ENCODE peak calls at places on chromosomes 1 and 21, in nine cellular contexts. D is HFF-Myc, G is heart left ventricle, M is colonic mucosa, X is A673, N is ovary, J is right cardiac atrium, P is GM23338, V is astrocyte of the spinal cord. H is an unnamed sample.

GRCh38 chr1:115642168-115643072 is 650 bp downstream of the VANGL1 start:
- DNase-seq in N (peak), X (peak), M (peak), D (no peak), V (peak), J (peak), P (peak), G (peak), H (no peak)

GRCh38 chr1:169604781-169605560 is 18.7 kb upstream of the F5 start:
- DNase-seq in J (peak), V (no peak), G (peak), P (no peak), X (no peak), D (no peak), N (no peak), M (no peak), H (no peak)

GRCh38 chr1:207251066-207251465 is 70.4 kb upstream of the CD55 start:
- DNase-seq in G (no peak), J (no peak), M (no peak), V (no peak), X (no peak), N (no peak), D (no peak), P (no peak), H (no peak)

GRCh38 chr1:8211620-8212442 is 106.1 kb upstream of the SLC45A1 start:
- DNase-seq in J (peak), X (peak), V (peak), D (peak), P (peak), M (no peak), G (no peak), N (no peak), H (no peak)

GRCh38 chr1:173043253-173043652 is 7.5 kb downstream of the TNFSF18 start:
- DNase-seq in J (no peak), X (peak), V (peak), D (no peak), P (no peak), M (no peak), N (no peak), G (no peak), H (no peak)

GRCh38 chr1:43274125-43274803 is 4.5 kb downstream of the TMEM125 start:
- DNase-seq in N (no peak), X (peak), G (no peak), M (no peak), J (peak), D (no peak), P (peak), V (peak), H (peak)

GRCh38 chr1:180912801-180913616 is at the start of gene KIAA1614:
- DNase-seq in J (peak), M (no peak), N (peak), P (peak), D (no peak), X (peak), V (peak), G (peak), H (no peak)

GRCh38 chr1:107820797-107821196 is 144.2 kb downstream of the VAV3 start:
- DNase-seq in X (no peak), M (no peak), J (no peak), P (no peak), V (peak), D (no peak), G (no peak), N (no peak), H (no peak)

GRCh38 chr1:203328714-203329122 is 22.2 kb downstream of the FMOD start:
- DNase-seq in X (peak), N (peak), D (no peak), J (peak), G (no peak), P (peak), V (peak), M (peak), H (peak)

GRCh38 chr1:20405051-20405754 is 80.8 kb downstream of the CAMK2N1 start:
- DNase-seq in J (no peak), V (no peak), N (no peak), G (no peak), M (no peak), D (no peak), P (no peak), X (no peak), H (no peak)

GRCh38 chr1:40391688-40392145 is 18.2 kb downstream of the SMAP2 start:
- DNase-seq in M (no peak), J (no peak), N (no peak), G (no peak), P (no peak), X (no peak), V (no peak), D (no peak), H (peak)

GRCh38 chr21:45769896-45770295 is 126.4 kb downstream of the PCBP3 start:
- DNase-seq in J (no peak), V (no peak), G (no peak), N (no peak), P (no peak), X (no peak), M (no peak), D (no peak), H (no peak)

GRCh38 chr1:3342960-3343359 is 111.5 kb upstream of the ARHGEF16 start:
- DNase-seq in M (no peak), D (no peak), X (no peak), V (no peak), G (no peak), J (no peak), P (no peak), N (no peak), H (no peak)

GRCh38 chr1:22024485-22025367 is 23.3 kb downstream of the CELA3A start:
- DNase-seq in D (peak), V (peak), J (peak), M (peak), X (peak), P (peak), N (peak), G (peak), H (peak)

GRCh38 chr1:43822040-43822439 is 111.6 kb upstream of the ARTN start:
- DNase-seq in N (no peak), J (no peak), V (peak), P (peak), M (no peak), G (no peak), D (peak), X (peak), H (no peak)

GRCh38 chr1:202599669-202600431 is 110.4 kb downstream of the SYT2 start:
- DNase-seq in P (peak), X (peak), J (peak), D (no peak), G (peak), N (peak), M (peak), V (peak), H (peak)

GRCh38 chr1:65165269-65166002 is 17.4 kb downstream of the AK4 start:
- DNase-seq in D (no peak), V (no peak), M (no peak), J (peak), P (peak), G (no peak), N (no peak), X (no peak), H (peak)

GRCh38 chr1:153742411-153743142 is 14.7 kb downstream of the INTS3 start:
- DNase-seq in D (no peak), V (peak), P (no peak), G (no peak), N (no peak), X (no peak), J (no peak), M (no peak), H (peak)

GRCh38 chr1:76170522-76170921 is 96.0 kb downstream of the ST6GALNAC3 start:
- DNase-seq in M (no peak), N (no peak), J (no peak), D (no peak), V (no peak), G (no peak), X (no peak), P (no peak), H (peak)

GRCh38 chr1:167703557-167703956 is 18.2 kb upstream of the MPZL1 start:
- DNase-seq in D (no peak), J (no peak), M (no peak), V (no peak), N (no peak), X (no peak), G (no peak), P (no peak), H (no peak)

GRCh38 chr1:240758296-240758695 is 146.3 kb upstream of the GREM2 start:
- DNase-seq in V (no peak), J (no peak), M (no peak), N (no peak), D (no peak), X (no peak), P (no peak), G (no peak), H (no peak)

GRCh38 chr1:43992232-43992995 is 1.0 kb downstream of the CCDC24 start:
- DNase-seq in N (no peak), X (no peak), D (no peak), M (no peak), V (no peak), P (no peak), G (no peak), J (peak), H (no peak)

GRCh38 chr1:21154717-21155116 is 22.0 kb downstream of the EIF4G3 start:
- DNase-seq in D (no peak), M (no peak), P (no peak), V (no peak), X (no peak), G (no peak), N (no peak), J (no peak), H (no peak)

GRCh38 chr1:29633784-29634183 is 397.5 kb downstream of the PTPRU start:
- DNase-seq in D (no peak), J (no peak), M (no peak), P (no peak), G (no peak), V (no peak), N (no peak), X (no peak), H (no peak)

GRCh38 chr1:119544165-119544762 is 37.3 kb downstream of the HSD3B1 start:
- DNase-seq in P (peak), X (peak), M (no peak), J (no peak), G (no peak), D (no peak), V (no peak), N (no peak), H (peak)

GRCh38 chr1:32780005-32780404 is 37.2 kb downstream of the YARS1 start:
- DNase-seq in D (no peak), G (no peak), X (no peak), V (no peak), M (no peak), J (no peak), N (no peak), P (no peak), H (no peak)

GRCh38 chr1:32858791-32859190 is 11.9 kb downstream of the FNDC5 start:
- DNase-seq in D (no peak), V (no peak), X (no peak), G (no peak), P (no peak), N (no peak), M (no peak), J (no peak), H (no peak)

GRCh38 chr1:201365251-201365650 is 12.2 kb downstream of the TNNT2 start:
- DNase-seq in X (no peak), P (no peak), N (no peak), J (peak), D (no peak), V (no peak), M (no peak), G (peak), H (no peak)

GRCh38 chr21:45076245-45076661 is 1.9 kb downstream of the ADARB1 start:
- DNase-seq in N (no peak), J (no peak), G (no peak), D (no peak), M (no peak), V (peak), X (peak), P (no peak), H (no peak)

GRCh38 chr1:115214098-115214497 is 124.0 kb downstream of the NGF start:
- DNase-seq in G (no peak), X (no peak), V (no peak), D (no peak), P (no peak), N (no peak), M (no peak), J (no peak), H (no peak)

DNA sequence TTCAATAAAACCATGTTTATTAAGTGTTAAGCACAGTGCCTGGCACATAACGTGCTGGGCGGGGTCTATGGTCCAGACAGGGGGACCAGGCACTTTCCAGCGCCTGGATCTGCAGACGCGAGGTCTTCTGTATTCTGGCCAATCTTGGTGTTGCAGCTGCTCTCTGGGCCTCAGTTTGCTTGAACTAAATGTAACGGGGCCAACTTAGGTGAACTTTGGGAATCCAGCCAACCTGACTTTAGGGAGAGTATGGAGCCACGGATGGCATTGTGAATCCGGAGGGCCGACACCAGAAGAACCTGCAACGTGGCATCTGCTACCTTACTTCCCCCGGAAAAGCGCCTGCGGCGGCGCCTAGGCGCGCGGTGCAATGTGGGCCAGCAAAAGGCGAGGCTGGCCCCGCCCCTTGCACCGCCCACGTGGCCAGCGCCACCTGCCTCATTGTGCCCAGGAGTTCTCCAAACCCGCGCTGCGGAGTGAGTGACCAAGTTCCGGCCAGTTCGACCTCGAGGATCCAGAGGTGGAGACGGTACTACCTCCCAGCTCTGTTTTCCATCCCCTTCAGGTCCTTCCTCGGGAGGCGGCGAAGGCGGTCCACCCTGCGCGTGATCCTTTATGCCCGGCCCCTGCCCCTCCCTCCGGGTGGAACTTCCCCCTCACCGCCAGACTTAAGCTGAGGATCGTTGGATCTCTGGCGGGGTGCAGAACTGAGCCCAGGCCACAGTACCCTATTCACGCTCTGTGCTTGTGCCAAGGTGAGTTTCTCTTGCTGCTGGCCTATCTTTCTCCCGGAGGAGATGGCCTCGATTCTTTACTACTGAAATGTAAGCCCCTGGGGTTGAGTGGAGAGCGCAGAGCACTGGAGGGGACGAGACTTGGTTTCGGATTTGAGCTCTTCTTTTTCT is at the start of gene AKR1A1:
- DNase-seq in N (peak), M (peak), G (peak), X (peak), J (peak), V (peak), D (peak), P (peak), H (peak)
- H3K4me3 ChIP-seq in N (peak), M (peak), G (peak), X (peak), J (peak), V (peak), D (peak), P (peak), H (peak)

GRCh38 chr1:91863498-91863897 is 22.5 kb downstream of the TGFBR3 start:
- DNase-seq in P (no peak), V (no peak), G (no peak), M (no peak), J (no peak), X (no peak), D (no peak), N (no peak), H (no peak)

GRCh38 chr1:91866425-91866824 is 19.5 kb downstream of the TGFBR3 start:
- DNase-seq in P (no peak), M (no peak), J (no peak), D (no peak), X (no peak), G (no peak), V (no peak), N (no peak), H (no peak)

GRCh38 chr1:91864017-91864700 is 21.8 kb downstream of the TGFBR3 start:
- DNase-seq in D (no peak), M (no peak), J (no peak), P (no peak), G (no peak), N (no peak), X (peak), V (peak), H (no peak)

GRCh38 chr1:91857557-91858239 is 28.3 kb downstream of the TGFBR3 start:
- DNase-seq in J (no peak), N (no peak), G (no peak), X (no peak), P (no peak), V (no peak), D (no peak), M (no peak), H (no peak)

GRCh38 chr1:91862120-91862519 is 23.8 kb downstream of the TGFBR3 start:
- DNase-seq in V (no peak), G (no peak), X (no peak), N (no peak), M (no peak), D (no peak), P (no peak), J (no peak), H (no peak)
- H3K4me3 ChIP-seq in V (no peak), G (no peak), X (no peak), N (no peak), M (no peak), D (no peak), P (no peak), J (no peak), H (no peak)

GRCh38 chr1:58779837-58780585 is 3.8 kb downstream of the JUN start:
- DNase-seq in G (peak), V (peak), N (peak), X (peak), M (peak), P (peak), J (peak), D (no peak), H (no peak)

GRCh38 chr1:58780586-58781452 is 3.0 kb downstream of the JUN start:
- DNase-seq in D (no peak), M (peak), N (no peak), P (peak), J (no peak), G (no peak), X (no peak), V (peak), H (no peak)

GRCh38 chr1:58781541-58782307 is 2.1 kb downstream of the JUN start:
- DNase-seq in V (peak), J (peak), X (peak), G (peak), P (peak), M (peak), N (peak), D (no peak), H (no peak)

GRCh38 chr1:58778593-58778992 is 5.3 kb downstream of the JUN start:
- DNase-seq in M (no peak), D (no peak), N (no peak), J (no peak), P (no peak), V (peak), G (no peak), X (no peak), H (no peak)

GRCh38 chr1:58779059-58779754 is 4.6 kb downstream of the JUN start:
- DNase-seq in V (no peak), M (no peak), X (no peak), N (no peak), J (no peak), D (no peak), G (no peak), P (peak), H (no peak)
- H3K4me3 ChIP-seq in V (no peak), M (no peak), X (no peak), N (no peak), J (no peak), D (no peak), G (no peak), P (no peak), H (no peak)

GRCh38 chr1:10179408-10179685 is 31.0 kb upstream of the KIF1B start:
- DNase-seq in X (no peak), G (no peak), N (no peak), J (no peak), V (no peak), M (no peak), P (no peak), D (no peak), H (no peak)

GRCh38 chr1:10178602-10179407 is 31.6 kb upstream of the KIF1B start:
- DNase-seq in P (peak), D (no peak), N (no peak), V (no peak), G (no peak), M (no peak), J (no peak), X (no peak), H (no peak)

GRCh38 chr1:10181154-10181553 is 29.2 kb upstream of the KIF1B start:
- DNase-seq in X (no peak), P (no peak), N (no peak), D (peak), M (no peak), G (no peak), V (no peak), J (no peak), H (peak)

GRCh38 chr1:10179751-10180150 is 30.6 kb upstream of the KIF1B start:
- DNase-seq in D (no peak), G (no peak), M (no peak), X (no peak), N (no peak), P (no peak), J (no peak), V (no peak), H (no peak)
- H3K4me3 ChIP-seq in D (no peak), G (no peak), M (no peak), X (no peak), N (no peak), P (no peak), J (no peak), V (no peak), H (no peak)

H was measured in Karpas-422.